ENCODE peak calls at places on chromosomes 16 and 17, in six cellular contexts. E, W, T, M, B and D are unnamed samples.

GRCh38 chr17:35117984-35118383 is 1.7 kb downstream of the RAD51D start:
- DNase-seq in E (peak), W (peak), T (no peak), M (no peak), B (no peak), D (peak)

GRCh38 chr16:1429631-1430030 is 1.2 kb upstream of the PERCC1 start:
- DNase-seq in E (no peak), W (no peak), T (no peak), M (no peak), B (no peak), D (no peak)

GRCh38 chr17:72591500-72592241 is 470.9 kb downstream of the SOX9 start:
- DNase-seq in E (peak), W (no peak), T (no peak), M (no peak), B (peak), D (no peak)

GRCh38 chr16:57637424-57637823 is 9.0 kb downstream of the ADGRG1 start:
- DNase-seq in E (no peak), W (no peak), T (no peak), M (no peak), B (no peak), D (no peak)

GRCh38 chr17:17134051-17134951 is 71.8 kb downstream of the PLD6 start:
- DNase-seq in E (no peak), W (no peak), T (no peak), M (no peak), B (peak), D (no peak)

GRCh38 chr16:74830646-74831045 is 56.0 kb upstream of the FA2H start:
- DNase-seq in E (no peak), W (no peak), T (no peak), M (no peak), B (no peak), D (no peak)

GRCh38 chr17:64357191-64357981 is 33.3 kb downstream of the PECAM1 start:
- DNase-seq in E (no peak), W (peak), T (no peak), M (no peak), B (peak), D (peak)

GRCh38 chr17:3935140-3935542 is 18.9 kb upstream of the P2RX1 start:
- DNase-seq in E (peak), W (peak), T (peak), M (no peak), B (peak), D (peak)

GRCh38 chr17:35235289-35235688 is 7.6 kb upstream of the SLFN5 start:
- DNase-seq in E (no peak), W (no peak), T (no peak), M (no peak), B (no peak), D (no peak)

GRCh38 chr17:80291691-80292487 is 31.2 kb downstream of the RNF213 start:
- DNase-seq in E (no peak), W (no peak), T (no peak), M (no peak), B (no peak), D (no peak)

GRCh38 chr17:73308017-73308823 is 3.6 kb downstream of the CDC42EP4 start:
- DNase-seq in E (no peak), W (peak), T (peak), M (no peak), B (peak), D (peak)

GRCh38 chr16:12539185-12539929 is 264.3 kb downstream of the CPPED1 start:
- DNase-seq in E (peak), W (peak), T (no peak), M (no peak), B (no peak), D (peak)

GRCh38 chr16:58339452-58339938 is 44.7 kb upstream of the PRSS54 start:
- DNase-seq in E (no peak), W (no peak), T (peak), M (no peak), B (no peak), D (peak)

GRCh38 chr16:1158456-1159324 is 5.8 kb downstream of the CACNA1H start:
- DNase-seq in E (no peak), W (no peak), T (no peak), M (no peak), B (no peak), D (no peak)

GRCh38 chr17:2903193-2903974 is 107.1 kb downstream of the RAP1GAP2 start:
- DNase-seq in E (no peak), W (no peak), T (no peak), M (no peak), B (no peak), D (no peak)

GRCh38 chr16:75529056-75529905 is 6.6 kb downstream of the CHST5 start:
- DNase-seq in E (no peak), W (no peak), T (no peak), M (no peak), B (no peak), D (no peak)

GRCh38 chr17:56633681-56634080 is 40.2 kb downstream of the NOG start:
- DNase-seq in E (no peak), W (no peak), T (no peak), M (no peak), B (no peak), D (no peak)

GRCh38 chr16:574021-574760 is 4.4 kb downstream of the PIGQ start:
- DNase-seq in E (no peak), W (no peak), T (no peak), M (no peak), B (no peak), D (no peak)

GRCh38 chr17:46013502-46014165 is 14.6 kb downstream of the STH start:
- DNase-seq in E (no peak), W (peak), T (no peak), M (no peak), B (no peak), D (peak)

GRCh38 chr17:63435681-63436522 is 10.2 kb downstream of the CYB561 start:
- DNase-seq in E (no peak), W (no peak), T (no peak), M (no peak), B (peak), D (no peak)

GRCh38 chr17:34139996-34140395 is 115.1 kb upstream of the CCL2 start:
- DNase-seq in E (no peak), W (no peak), T (no peak), M (no peak), B (no peak), D (no peak)

GRCh38 chr16:66304961-66305360 is 61.5 kb upstream of the CDH5 start:
- DNase-seq in E (no peak), W (no peak), T (no peak), M (no peak), B (no peak), D (no peak)

GRCh38 chr16:28193530-28194423 is 18.0 kb downstream of the XPO6 start:
- DNase-seq in E (peak), W (peak), T (no peak), M (no peak), B (no peak), D (peak)

GRCh38 chr17:67862614-67863217 is 37.4 kb downstream of the BPTF start:
- DNase-seq in E (no peak), W (no peak), T (no peak), M (no peak), B (no peak), D (no peak)
- TF ChIP-seq CTCF in E (no peak), W (peak), T (no peak), M (peak), B (no peak), D (peak)

GRCh38 chr16:5428932-5429331 is 331.3 kb upstream of the EEF2KMT start:
- DNase-seq in E (no peak), W (no peak), T (peak), M (no peak), B (no peak), D (no peak)
- TF ChIP-seq CTCF in E (no peak), W (no peak), T (no peak), M (no peak), B (no peak), D (no peak)

DNA sequence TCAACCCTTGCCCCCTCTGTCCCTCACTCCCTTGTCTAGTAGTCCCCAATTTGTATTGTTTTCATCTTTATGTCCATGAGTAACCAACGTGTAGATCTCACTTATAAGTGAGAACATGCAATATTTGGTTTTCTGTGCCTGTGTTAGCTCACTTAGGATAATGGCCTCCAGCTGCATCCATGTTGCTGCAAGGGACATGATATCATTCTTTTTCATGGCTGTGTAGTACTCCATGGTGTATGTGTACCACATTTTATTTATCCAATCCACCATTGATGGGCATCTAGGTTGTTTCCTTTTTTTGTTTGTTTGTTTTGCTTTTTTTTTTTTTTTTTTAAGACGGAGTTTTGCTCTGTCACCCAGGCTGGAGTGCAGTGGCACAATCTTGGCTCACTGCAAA is 63.0 kb upstream of the HS3ST4 start:
- DNase-seq in E (no peak), W (no peak), T (no peak), M (no peak), B (no peak), D (no peak)
- TF ChIP-seq CTCF in E (no peak), W (no peak), T (no peak), M (no peak), B (no peak), D (no peak)

DNA sequence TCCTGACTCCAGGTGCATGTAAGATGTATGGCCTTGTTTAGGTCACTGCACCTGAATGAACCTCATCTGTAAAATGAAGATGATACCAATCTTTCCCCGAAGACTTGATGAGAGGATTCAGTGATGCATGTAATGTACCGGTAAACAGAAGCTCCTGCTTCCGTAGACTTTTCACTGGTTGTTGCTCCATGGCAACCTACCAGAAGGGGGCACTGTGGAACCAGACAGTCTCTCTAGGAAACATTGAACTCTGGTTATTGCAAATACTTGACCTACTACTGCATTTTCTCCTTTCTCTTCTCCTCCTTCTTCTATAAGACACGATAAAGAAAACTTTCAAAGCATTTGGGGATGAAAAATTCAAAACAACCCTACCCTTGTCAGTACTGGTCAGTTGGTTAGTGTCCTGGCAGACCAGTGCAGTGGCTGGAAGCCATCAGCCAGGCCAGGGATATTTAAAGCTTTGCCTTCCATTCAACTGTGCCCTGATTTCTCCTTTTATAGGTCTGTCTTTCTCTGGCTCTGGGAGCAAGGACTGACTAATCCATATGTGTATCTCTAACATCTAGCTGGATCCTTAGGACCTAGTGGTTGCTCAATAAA is 667.4 kb upstream of the SALL1 start:
- DNase-seq in E (peak), W (peak), T (peak), M (no peak), B (no peak), D (peak)
- TF ChIP-seq CTCF in E (peak), W (peak), T (peak), M (no peak), B (peak), D (peak)

GRCh38 chr17:27504188-27504995 is 48.1 kb downstream of the KSR1 start:
- DNase-seq in E (no peak), W (no peak), T (no peak), M (no peak), B (no peak), D (no peak)
- TF ChIP-seq CTCF in E (no peak), W (no peak), T (no peak), M (no peak), B (no peak), D (no peak)